ENCODE peak calls at places on chromosome 16, in seven cellular contexts. R, Z, N, P, A, L and T are unnamed samples.

GRCh38 chr16:74936902-74937560 is 47.9 kb downstream of the WDR59 start:
- DNase-seq in P (no peak), Z (no peak), N (no peak), A (no peak), L (no peak), R (peak), T (peak)

GRCh38 chr16:71899171-71899570 is 3.8 kb downstream of the IST1 start:
- DNase-seq in N (no peak), L (no peak), A (no peak), P (no peak), R (no peak), Z (no peak), T (no peak)

GRCh38 chr16:75379911-75380847 is 53.1 kb downstream of the CFDP1 start:
- DNase-seq in R (peak), N (no peak), A (no peak), Z (peak), L (no peak), P (no peak), T (peak)

GRCh38 chr16:14405611-14406537 is 224.2 kb downstream of the PARN start:
- DNase-seq in Z (no peak), P (no peak), N (peak), L (peak), R (peak), A (no peak), T (peak)

GRCh38 chr16:50532576-50532975 is 15.6 kb upstream of the NKD1 start:
- DNase-seq in P (no peak), Z (no peak), R (no peak), L (peak), A (no peak), N (no peak), T (no peak)

GRCh38 chr16:67672739-67673662 is 6.4 kb downstream of the C16orf86 start:
- DNase-seq in A (peak), P (peak), L (peak), Z (peak), N (peak), R (no peak), T (peak)

GRCh38 chr16:80824623-80825364 is 20.4 kb upstream of the CDYL2 start:
- DNase-seq in R (peak), Z (peak), N (peak), A (peak), L (no peak), P (peak), T (peak)

GRCh38 chr16:21722771-21723460 is 59.1 kb downstream of the OTOA start:
- DNase-seq in P (no peak), Z (no peak), R (no peak), A (no peak), L (no peak), N (no peak), T (no peak)

GRCh38 chr16:53968896-53969295 is 264.9 kb downstream of the FTO start:
- DNase-seq in A (no peak), R (no peak), P (no peak), L (no peak), N (no peak), Z (no peak), T (no peak)

GRCh38 chr16:7304932-7305331 is 27.7 kb upstream of the RBFOX1 start:
- DNase-seq in Z (no peak), P (no peak), N (no peak), L (no peak), R (no peak), A (no peak), T (no peak)

GRCh38 chr16:31875112-31875803 is 1.7 kb downstream of the ZNF267 start:
- DNase-seq in P (no peak), N (no peak), A (no peak), R (no peak), L (no peak), Z (peak), T (peak)

GRCh38 chr16:60641067-60641466 is 1395.2 kb downstream of the CDH8 start:
- DNase-seq in R (no peak), Z (no peak), N (no peak), A (no peak), L (no peak), P (no peak), T (no peak)

GRCh38 chr16:53768167-53768566 is 64.2 kb downstream of the FTO start:
- DNase-seq in P (no peak), Z (no peak), L (no peak), N (no peak), R (no peak), A (no peak), T (no peak)

GRCh38 chr16:90022209-90023077 is 3.2 kb upstream of the DBNDD1 start:
- DNase-seq in N (peak), P (peak), Z (peak), L (peak), R (peak), A (peak), T (peak)

GRCh38 chr16:30079480-30079879 is 3.7 kb downstream of the PPP4C start:
- DNase-seq in N (no peak), R (no peak), L (no peak), P (no peak), Z (no peak), A (no peak), T (no peak)

GRCh38 chr16:89210904-89211515 is 6.5 kb upstream of the ZNF778 start:
- DNase-seq in L (no peak), N (peak), Z (no peak), A (no peak), R (no peak), P (no peak), T (no peak)

GRCh38 chr16:67833035-67833417 is 9.1 kb upstream of the THAP11 start:
- DNase-seq in N (no peak), A (no peak), Z (no peak), R (no peak), P (no peak), L (no peak), T (peak)

GRCh38 chr16:88337021-88337420 is 45.7 kb upstream of the ZNF469 start:
- DNase-seq in Z (no peak), A (no peak), L (no peak), N (no peak), P (no peak), R (no peak), T (no peak)

GRCh38 chr16:28898266-28898665 is 20.0 kb downstream of the ATP2A1 start:
- DNase-seq in P (no peak), Z (no peak), R (no peak), L (no peak), N (no peak), A (no peak), T (no peak)

GRCh38 chr16:29011112-29011511 is 26.3 kb downstream of the LAT start:
- DNase-seq in N (peak), Z (no peak), P (no peak), L (peak), R (no peak), A (no peak), T (peak)

GRCh38 chr16:73176577-73177013 is 128.7 kb upstream of the ZFHX3 start:
- DNase-seq in L (no peak), A (peak), Z (peak), P (peak), N (no peak), R (no peak), T (no peak)

GRCh38 chr16:86761117-86761971 is 183.0 kb downstream of the FOXL1 start:
- DNase-seq in N (peak), A (peak), Z (peak), L (peak), P (peak), R (no peak), T (peak)

GRCh38 chr16:22098538-22099255 is 6.4 kb downstream of the VWA3A start:
- DNase-seq in Z (peak), A (peak), N (peak), P (peak), L (no peak), R (peak), T (peak)

GRCh38 chr16:9112844-9113186 is 21.4 kb downstream of the HAPSTR1 start:
- DNase-seq in Z (no peak), P (no peak), N (no peak), R (no peak), L (no peak), A (no peak), T (no peak)

GRCh38 chr16:6576646-6577045 is 756.0 kb upstream of the RBFOX1 start:
- DNase-seq in Z (no peak), A (no peak), N (peak), L (no peak), R (no peak), P (no peak), T (no peak)

GRCh38 chr16:64035337-64035736 is 1086.5 kb downstream of the CDH11 start:
- DNase-seq in N (no peak), P (no peak), R (no peak), Z (no peak), L (no peak), A (no peak), T (no peak)

GRCh38 chr16:29232811-29233704 is 173.5 kb downstream of the NPIPB11 start:
- DNase-seq in P (no peak), Z (no peak), A (no peak), R (no peak), N (no peak), L (peak), T (no peak)

GRCh38 chr16:20181386-20181785 is 107.7 kb upstream of the GPR139 start:
- DNase-seq in P (no peak), A (no peak), N (no peak), Z (no peak), R (no peak), L (no peak), T (no peak)

GRCh38 chr16:50102046-50102756 is 36.4 kb downstream of the HEATR3 start:
- DNase-seq in N (no peak), P (no peak), Z (no peak), R (no peak), L (no peak), A (no peak), T (no peak)

GRCh38 chr16:84396537-84397008 is 28.2 kb downstream of the ATP2C2 start:
- DNase-seq in N (no peak), A (no peak), R (no peak), Z (no peak), L (no peak), P (peak), T (no peak)

GRCh38 chr16:89277641-89278341 is 60.3 kb downstream of the ZNF778 start:
- DNase-seq in R (no peak), N (no peak), A (no peak), P (no peak), L (no peak), Z (no peak), T (no peak)

GRCh38 chr16:54655171-54655590 is 275.5 kb upstream of the IRX5 start:
- DNase-seq in R (no peak), L (peak), Z (peak), A (no peak), N (no peak), P (no peak), T (no peak)

GRCh38 chr16:47392114-47392513 is 68.7 kb downstream of the ITFG1 start:
- DNase-seq in Z (no peak), A (peak), N (no peak), R (peak), L (no peak), P (no peak), T (peak)

GRCh38 chr16:13909872-13910303 is 10.1 kb upstream of the ERCC4 start:
- DNase-seq in P (no peak), N (no peak), R (no peak), Z (peak), A (no peak), L (no peak), T (no peak)

GRCh38 chr16:66378739-66379570 is 12.5 kb downstream of the CDH5 start:
- DNase-seq in L (no peak), N (no peak), A (no peak), P (no peak), Z (no peak), R (no peak), T (no peak)

GRCh38 chr16:23862556-23862955 is 26.8 kb downstream of the PRKCB start:
- DNase-seq in N (no peak), A (no peak), R (no peak), P (no peak), L (no peak), Z (no peak), T (no peak)

GRCh38 chr16:82201906-82202305 is 31.9 kb upstream of the MPHOSPH6 start:
- DNase-seq in A (no peak), P (no peak), Z (no peak), L (no peak), R (no peak), N (no peak), T (no peak)

GRCh38 chr16:760498-761343 is at the start of gene MSLN:
- DNase-seq in A (peak), Z (no peak), P (no peak), L (no peak), N (no peak), R (no peak), T (no peak)

GRCh38 chr16:762595-763268 is 2.2 kb downstream of the MSLN start:
- DNase-seq in P (no peak), L (no peak), A (no peak), N (no peak), Z (no peak), R (no peak), T (no peak)

GRCh38 chr16:763386-763785 is 2.9 kb downstream of the MSLN start:
- DNase-seq in N (no peak), P (no peak), A (no peak), L (no peak), Z (no peak), R (no peak), T (no peak)

GRCh38 chr16:761580-761979 is 1.0 kb downstream of the MSLN start:
- DNase-seq in N (no peak), Z (no peak), R (no peak), P (no peak), A (no peak), L (no peak), T (no peak)

DNA sequence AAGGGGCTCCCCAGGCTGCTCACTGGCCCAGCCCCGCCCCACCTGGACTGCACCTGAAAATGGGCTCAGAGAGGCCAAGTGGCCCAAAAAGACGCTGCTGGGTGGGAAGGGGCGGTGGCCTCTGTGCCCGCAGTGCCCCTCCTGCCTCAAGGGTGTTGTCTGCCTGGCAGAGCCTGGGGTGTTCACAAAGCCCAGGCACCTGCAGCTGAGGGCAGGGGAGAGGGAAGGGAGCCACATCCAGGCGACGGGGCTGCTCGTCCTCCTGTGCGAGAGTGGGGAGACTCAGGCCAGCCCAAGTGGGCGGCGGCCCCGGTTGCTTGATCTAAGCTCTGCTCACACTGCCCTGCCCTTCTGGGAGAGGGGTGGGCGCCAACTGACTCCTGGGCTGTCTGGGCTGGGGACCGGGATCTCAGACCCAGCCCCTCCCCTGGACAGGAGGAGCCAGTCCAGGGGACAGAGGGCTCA is 1.5 kb downstream of the MSLN start:
- DNase-seq in A (no peak), P (no peak), Z (no peak), R (no peak), L (no peak), N (no peak), T (no peak)
- TF ChIP-seq MAX in A (no peak), P (no peak), Z (no peak), R (no peak), L (no peak), N (no peak), T (no peak)

GRCh38 chr16:10878644-10879498 is 1.9 kb downstream of the CIITA start:
- DNase-seq in P (no peak), Z (no peak), A (no peak), N (peak), L (peak), R (no peak), T (no peak)

GRCh38 chr16:10876305-10876704 is 697 bp upstream of the CIITA start:
- DNase-seq in L (no peak), P (no peak), N (no peak), Z (no peak), A (no peak), R (no peak), T (no peak)

GRCh38 chr16:10878328-10878643 is 1.3 kb downstream of the CIITA start:
- DNase-seq in Z (no peak), P (no peak), N (no peak), R (no peak), A (no peak), L (no peak), T (no peak)

GRCh38 chr16:10877472-10877946 is 507 bp downstream of the CIITA start:
- DNase-seq in P (no peak), L (no peak), Z (no peak), R (no peak), A (no peak), N (no peak), T (no peak)

DNA sequence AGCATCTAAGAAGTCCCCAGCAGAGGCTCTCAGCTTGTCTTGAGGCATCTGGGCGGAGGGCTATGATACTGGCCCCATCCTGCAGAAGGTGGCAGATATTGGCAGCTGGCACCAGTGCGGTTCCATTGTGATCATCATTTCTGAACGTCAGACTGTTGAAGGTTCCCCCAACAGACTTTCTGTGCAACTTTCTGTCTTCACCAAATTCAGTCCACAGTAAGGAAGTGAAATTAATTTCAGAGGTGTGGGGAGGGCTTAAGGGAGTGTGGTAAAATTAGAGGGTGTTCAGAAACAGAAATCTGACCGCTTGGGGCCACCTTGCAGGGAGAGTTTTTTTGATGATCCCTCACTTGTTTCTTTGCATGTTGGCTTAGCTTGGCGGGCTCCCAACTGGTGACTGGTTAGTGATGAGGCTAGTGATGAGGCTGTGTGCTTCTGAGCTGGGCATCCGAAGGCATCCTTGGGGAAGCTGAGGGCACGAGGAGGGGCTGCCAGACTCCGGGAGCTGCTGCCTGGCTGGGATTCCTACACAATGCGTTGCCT is at the start of gene CIITA:
- DNase-seq in Z (no peak), N (no peak), R (peak), P (no peak), L (no peak), A (peak), T (peak)
- H3K4me3 ChIP-seq in Z (no peak), N (no peak), R (peak), P (no peak), L (no peak), A (no peak), T (no peak)

GRCh38 chr16:48574766-48575165 is 35.2 kb downstream of the N4BP1 start:
- DNase-seq in L (no peak), P (no peak), Z (no peak), A (no peak), N (no peak), R (no peak), T (no peak)
- TF ChIP-seq MAX in L (no peak), P (no peak), Z (no peak), A (no peak), N (no peak), R (no peak), T (no peak)

GRCh38 chr16:4327386-4327781 is 11.5 kb downstream of the GLIS2 start:
- DNase-seq in A (no peak), L (peak), N (peak), R (no peak), Z (no peak), P (no peak), T (no peak)
- H3K4me3 ChIP-seq in A (no peak), L (peak), N (peak), R (no peak), Z (peak), P (no peak), T (no peak)

DNA sequence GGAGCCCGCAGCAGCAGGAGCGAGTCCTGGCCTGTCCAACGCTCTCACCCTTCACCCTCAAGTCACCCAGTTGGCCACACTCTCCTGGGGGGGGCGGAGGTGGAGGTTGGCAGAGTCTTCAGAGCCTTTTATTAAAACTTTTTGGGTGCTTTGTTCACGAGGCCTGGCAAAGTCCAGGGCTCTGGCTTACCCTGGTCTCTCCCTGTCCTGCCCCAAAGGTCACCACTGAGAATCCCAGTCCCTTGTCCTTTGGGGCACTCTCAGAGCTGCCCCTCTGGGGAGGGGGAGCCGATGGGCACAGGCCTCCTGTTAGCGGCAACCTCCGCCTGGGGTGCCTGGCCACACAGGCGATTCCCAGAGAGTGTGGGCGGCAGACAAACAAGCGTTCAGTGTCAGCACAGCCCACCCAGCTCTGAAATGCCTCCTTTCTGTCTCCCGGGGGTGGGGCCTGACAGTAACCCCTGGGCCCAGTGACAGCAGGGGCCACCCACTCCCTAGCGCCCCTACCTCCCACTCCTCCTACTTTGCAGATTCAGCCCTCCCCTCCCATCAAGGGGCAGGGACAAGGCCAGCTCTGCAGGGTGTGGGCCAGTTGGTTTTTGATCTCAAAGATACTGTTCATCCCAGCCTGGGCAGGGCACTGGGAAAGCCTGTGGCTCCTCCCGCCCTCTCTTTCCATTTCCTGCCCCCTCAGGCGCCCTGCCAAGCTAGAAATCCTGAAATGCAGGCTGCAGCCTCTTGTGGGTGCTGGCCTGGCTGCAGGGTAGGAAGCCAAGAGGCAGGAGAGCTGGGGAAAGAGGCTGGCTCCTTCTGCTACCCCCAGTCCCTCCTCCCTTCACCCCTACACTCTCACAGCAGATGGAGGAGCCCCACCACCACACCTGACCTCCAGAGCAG is 36.6 kb upstream of the EMP2 start:
- DNase-seq in N (peak), R (no peak), L (peak), P (no peak), Z (no peak), A (peak), T (peak)
- TF ChIP-seq MAX in N (no peak), R (no peak), L (no peak), P (no peak), Z (no peak), A (no peak), T (no peak)

GRCh38 chr16:57592591-57593003 is 35.8 kb upstream of the ADGRG1 start:
- DNase-seq in N (no peak), A (no peak), L (no peak), P (no peak), Z (no peak), R (no peak), T (peak)

GRCh38 chr16:57594531-57595031 is 33.8 kb upstream of the ADGRG1 start:
- DNase-seq in N (no peak), A (no peak), Z (no peak), L (no peak), P (no peak), R (no peak), T (no peak)

GRCh38 chr16:57591870-57592485 is 36.5 kb upstream of the ADGRG1 start:
- DNase-seq in P (no peak), A (no peak), Z (no peak), R (no peak), L (no peak), N (no peak), T (peak)

GRCh38 chr16:57593990-57594389 is 34.4 kb upstream of the ADGRG1 start:
- DNase-seq in A (no peak), L (no peak), R (no peak), N (no peak), Z (no peak), P (no peak), T (no peak)

GRCh38 chr16:57593021-57593420 is 35.4 kb upstream of the ADGRG1 start:
- DNase-seq in L (no peak), A (no peak), N (no peak), Z (no peak), P (no peak), R (no peak), T (no peak)
- H3K4me3 ChIP-seq in L (no peak), A (no peak), N (no peak), Z (no peak), P (no peak), R (no peak), T (no peak)